ENCODE peak calls at places on chromosomes 11 and 22, in eight cellular contexts. T, G, W, R, Z, U, O and K are unnamed samples.

GRCh38 chr22:29385305-29385704 is 3.1 kb downstream of the AP1B1 start:
- DNase-seq in O (no peak), W (no peak), R (no peak), U (no peak), T (no peak), Z (no peak), G (no peak), K (no peak)

GRCh38 chr11:130606181-130606580 is 157.7 kb downstream of the ADAMTS15 start:
- DNase-seq in W (no peak), O (no peak), G (no peak), T (no peak), R (no peak), U (no peak), Z (no peak), K (no peak)

GRCh38 chr11:105040703-105041102 is 4.4 kb downstream of the CARD16 start:
- DNase-seq in O (no peak), R (no peak), T (no peak), U (no peak), Z (no peak), W (no peak), G (no peak), K (no peak)

GRCh38 chr11:101478587-101479375 is 105.0 kb downstream of the TRPC6 start:
- DNase-seq in Z (no peak), U (no peak), O (no peak), W (no peak), T (no peak), G (no peak), R (no peak), K (no peak)

GRCh38 chr22:18029686-18030267 is 5.4 kb upstream of the MICAL3 start:
- DNase-seq in Z (no peak), U (no peak), T (no peak), W (no peak), O (no peak), G (no peak), R (no peak), K (no peak)

GRCh38 chr11:42338056-42338455 is 878.6 kb upstream of the LRRC4C start:
- DNase-seq in G (no peak), U (no peak), T (no peak), O (no peak), Z (no peak), W (no peak), R (no peak), K (no peak)

GRCh38 chr22:44224166-44224565 is 43.4 kb downstream of the PARVG start:
- DNase-seq in G (no peak), Z (no peak), R (no peak), W (no peak), T (no peak), O (no peak), U (no peak), K (no peak)

GRCh38 chr22:36901411-36902142 is 11.9 kb upstream of the CSF2RB start:
- DNase-seq in Z (no peak), U (no peak), G (no peak), W (peak; percentile 80), T (no peak), O (peak; percentile 42), R (no peak), K (peak; percentile 88)

GRCh38 chr11:6418199-6418957 is 516 bp downstream of the APBB1 start:
- DNase-seq in Z (peak; percentile 71), G (no peak), O (no peak), U (peak; percentile 39), T (no peak), W (no peak), R (no peak), K (no peak)

GRCh38 chr11:75482931-75483469 is 42.7 kb downstream of the GDPD5 start:
- DNase-seq in U (no peak), T (no peak), R (no peak), W (no peak), G (no peak), O (no peak), Z (no peak), K (no peak)

GRCh38 chr11:31940396-31941037 is 129.4 kb upstream of the PAX6 start:
- DNase-seq in U (no peak), O (no peak), R (no peak), W (no peak), G (peak; percentile 3), T (no peak), Z (no peak), K (no peak)

GRCh38 chr11:19403196-19403895 is 162.6 kb upstream of the E2F8 start:
- DNase-seq in O (no peak), U (no peak), T (no peak), R (no peak), W (no peak), G (no peak), Z (no peak), K (no peak)

GRCh38 chr11:104422320-104422944 is 258.5 kb upstream of the PDGFD start:
- DNase-seq in G (no peak), W (no peak), R (no peak), U (no peak), O (no peak), T (no peak), Z (no peak), K (no peak)

GRCh38 chr22:38413085-38414008 is 41.7 kb downstream of the KCNJ4 start:
- DNase-seq in W (no peak), U (no peak), G (no peak), T (no peak), O (no peak), R (no peak), Z (peak; percentile 11), K (no peak)

GRCh38 chr22:18067548-18068341 is 10.0 kb upstream of the PEX26 start:
- DNase-seq in Z (no peak), U (no peak), R (no peak), O (no peak), T (no peak), W (no peak), G (no peak), K (no peak)